ENCODE peak calls at places on chromosomes 3 and 15, in five cellular contexts. One of them, this sample, is unnamed.

GRCh38 chr3:155070932-155071387 is 9.2 kb upstream of the MME start:
- DNase-seq in SJCRH30: peak
- DNase-seq in Peyer's patch: no peak
- DNase-seq in upper lobe of right lung: no peak
- DNase-seq in A549: no peak
- DNase-seq in this sample: no peak

GRCh38 chr3:124202754-124203153 is 210.8 kb upstream of the ROPN1 start:
- DNase-seq in SJCRH30: no peak
- DNase-seq in Peyer's patch: no peak
- DNase-seq in A549: no peak
- DNase-seq in upper lobe of right lung: no peak
- DNase-seq in this sample: no peak

GRCh38 chr3:14764331-14765064 is 54.3 kb upstream of the FGD5 start:
- DNase-seq in A549: no peak
- DNase-seq in SJCRH30: no peak
- DNase-seq in upper lobe of right lung: peak
- DNase-seq in Peyer's patch: no peak
- DNase-seq in this sample: no peak

GRCh38 chr3:71771126-71771525 is 13.8 kb downstream of the PROK2 start:
- DNase-seq in Peyer's patch: no peak
- DNase-seq in upper lobe of right lung: no peak
- DNase-seq in SJCRH30: no peak
- DNase-seq in A549: no peak
- DNase-seq in this sample: no peak

GRCh38 chr15:48855501-48856440 is 22.2 kb upstream of the EID1 start:
- DNase-seq in SJCRH30: peak
- DNase-seq in A549: peak
- DNase-seq in Peyer's patch: peak
- DNase-seq in upper lobe of right lung: no peak
- DNase-seq in this sample: no peak

GRCh38 chr3:120048355-120048754 is 45.9 kb downstream of the GSK3B start:
- DNase-seq in upper lobe of right lung: no peak
- DNase-seq in SJCRH30: no peak
- DNase-seq in A549: no peak
- DNase-seq in Peyer's patch: no peak
- DNase-seq in this sample: no peak

GRCh38 chr3:65569845-65570405 is 468.8 kb downstream of the MAGI1 start:
- DNase-seq in A549: no peak
- DNase-seq in Peyer's patch: no peak
- DNase-seq in SJCRH30: no peak
- DNase-seq in upper lobe of right lung: no peak
- DNase-seq in this sample: no peak

GRCh38 chr3:191473766-191474198 is 12.8 kb downstream of the PYDC2 start:
- DNase-seq in upper lobe of right lung: no peak
- DNase-seq in SJCRH30: no peak
- DNase-seq in A549: no peak
- DNase-seq in Peyer's patch: no peak
- DNase-seq in this sample: no peak

GRCh38 chr3:185084402-185084801 is 68.5 kb downstream of the C3orf70 start:
- DNase-seq in SJCRH30: no peak
- DNase-seq in A549: no peak
- DNase-seq in upper lobe of right lung: no peak
- DNase-seq in Peyer's patch: no peak
- DNase-seq in this sample: no peak

GRCh38 chr15:40904552-40905201 is 10.4 kb downstream of the VPS18 start:
- DNase-seq in SJCRH30: no peak
- DNase-seq in Peyer's patch: no peak
- DNase-seq in upper lobe of right lung: peak
- DNase-seq in A549: no peak
- DNase-seq in this sample: no peak

GRCh38 chr15:86077070-86077469 is 2.6 kb upstream of the AGBL1 start:
- DNase-seq in upper lobe of right lung: no peak
- DNase-seq in A549: no peak
- DNase-seq in SJCRH30: no peak
- DNase-seq in Peyer's patch: no peak
- DNase-seq in this sample: no peak

GRCh38 chr3:112097378-112097777 is 11.2 kb downstream of the C3orf52 start:
- DNase-seq in upper lobe of right lung: no peak
- DNase-seq in A549: peak
- DNase-seq in SJCRH30: peak
- DNase-seq in Peyer's patch: peak
- DNase-seq in this sample: no peak

GRCh38 chr3:39177708-39178332 is 14.6 kb downstream of the XIRP1 start:
- DNase-seq in A549: peak
- DNase-seq in SJCRH30: peak
- DNase-seq in upper lobe of right lung: peak
- DNase-seq in Peyer's patch: peak
- DNase-seq in this sample: peak

GRCh38 chr15:73922186-73923151 is 3.8 kb upstream of the LOXL1 start:
- DNase-seq in Peyer's patch: no peak
- DNase-seq in SJCRH30: peak
- DNase-seq in A549: no peak
- DNase-seq in upper lobe of right lung: no peak
- DNase-seq in this sample: no peak

GRCh38 chr3:195822131-195822696 is 10.5 kb upstream of the MUC4 start:
- DNase-seq in A549: no peak
- DNase-seq in upper lobe of right lung: no peak
- DNase-seq in Peyer's patch: no peak
- DNase-seq in SJCRH30: no peak
- DNase-seq in this sample: no peak

GRCh38 chr3:184373422-184373821 is 4.6 kb downstream of the THPO start:
- DNase-seq in upper lobe of right lung: peak
- DNase-seq in Peyer's patch: no peak
- DNase-seq in SJCRH30: no peak
- DNase-seq in A549: no peak
- DNase-seq in this sample: no peak

GRCh38 chr3:131549340-131549739 is 46.6 kb upstream of the MRPL3 start:
- DNase-seq in SJCRH30: peak
- DNase-seq in A549: no peak
- DNase-seq in upper lobe of right lung: no peak
- DNase-seq in Peyer's patch: no peak
- DNase-seq in this sample: no peak

GRCh38 chr3:100590114-100590839 is 19.1 kb upstream of the ADGRG7 start:
- DNase-seq in Peyer's patch: peak
- DNase-seq in A549: peak
- DNase-seq in upper lobe of right lung: no peak
- DNase-seq in SJCRH30: peak
- DNase-seq in this sample: peak

GRCh38 chr3:194960446-194961032 is 274.9 kb downstream of the FAM43A start:
- DNase-seq in upper lobe of right lung: no peak
- DNase-seq in A549: no peak
- DNase-seq in Peyer's patch: no peak
- DNase-seq in SJCRH30: no peak
- DNase-seq in this sample: no peak

GRCh38 chr3:64405211-64405818 is 180.0 kb upstream of the PRICKLE2 start:
- DNase-seq in Peyer's patch: no peak
- DNase-seq in A549: no peak
- DNase-seq in SJCRH30: no peak
- DNase-seq in upper lobe of right lung: no peak
- DNase-seq in this sample: no peak

GRCh38 chr3:148219995-148220394 is 477.7 kb upstream of the AGTR1 start:
- DNase-seq in SJCRH30: no peak
- DNase-seq in Peyer's patch: no peak
- DNase-seq in A549: no peak
- DNase-seq in upper lobe of right lung: no peak
- DNase-seq in this sample: no peak

GRCh38 chr15:51736069-51736468 is 1.4 kb downstream of the LYSMD2 start:
- DNase-seq in A549: no peak
- DNase-seq in SJCRH30: no peak
- DNase-seq in Peyer's patch: no peak
- DNase-seq in upper lobe of right lung: no peak
- DNase-seq in this sample: no peak

GRCh38 chr3:72288955-72289707 is 504.2 kb upstream of the PROK2 start:
- DNase-seq in Peyer's patch: peak
- DNase-seq in SJCRH30: peak
- DNase-seq in upper lobe of right lung: peak
- DNase-seq in A549: no peak
- DNase-seq in this sample: no peak

GRCh38 chr15:45645026-45645980 is 10.5 kb downstream of the SQOR start:
- DNase-seq in Peyer's patch: no peak
- DNase-seq in upper lobe of right lung: no peak
- DNase-seq in A549: no peak
- DNase-seq in SJCRH30: no peak
- DNase-seq in this sample: no peak

GRCh38 chr15:25850154-25851111 is 12.7 kb downstream of the ATP10A start:
- DNase-seq in Peyer's patch: peak
- DNase-seq in upper lobe of right lung: peak
- DNase-seq in SJCRH30: peak
- DNase-seq in A549: peak
- DNase-seq in this sample: peak

GRCh38 chr3:9033867-9034266 is 70.6 kb upstream of the RAD18 start:
- DNase-seq in SJCRH30: no peak
- DNase-seq in Peyer's patch: no peak
- DNase-seq in A549: no peak
- DNase-seq in upper lobe of right lung: no peak
- DNase-seq in this sample: no peak

GRCh38 chr3:9036327-9037112 is 73.2 kb upstream of the RAD18 start:
- DNase-seq in Peyer's patch: peak
- DNase-seq in upper lobe of right lung: no peak
- DNase-seq in A549: no peak
- DNase-seq in SJCRH30: peak
- DNase-seq in this sample: no peak

GRCh38 chr3:9040996-9041395 is 77.7 kb upstream of the RAD18 start:
- DNase-seq in upper lobe of right lung: no peak
- DNase-seq in Peyer's patch: no peak
- DNase-seq in A549: no peak
- DNase-seq in SJCRH30: no peak
- DNase-seq in this sample: no peak

GRCh38 chr3:9035473-9035872 is 72.2 kb upstream of the RAD18 start:
- DNase-seq in Peyer's patch: no peak
- DNase-seq in A549: no peak
- DNase-seq in SJCRH30: no peak
- DNase-seq in upper lobe of right lung: no peak
- DNase-seq in this sample: no peak

DNA sequence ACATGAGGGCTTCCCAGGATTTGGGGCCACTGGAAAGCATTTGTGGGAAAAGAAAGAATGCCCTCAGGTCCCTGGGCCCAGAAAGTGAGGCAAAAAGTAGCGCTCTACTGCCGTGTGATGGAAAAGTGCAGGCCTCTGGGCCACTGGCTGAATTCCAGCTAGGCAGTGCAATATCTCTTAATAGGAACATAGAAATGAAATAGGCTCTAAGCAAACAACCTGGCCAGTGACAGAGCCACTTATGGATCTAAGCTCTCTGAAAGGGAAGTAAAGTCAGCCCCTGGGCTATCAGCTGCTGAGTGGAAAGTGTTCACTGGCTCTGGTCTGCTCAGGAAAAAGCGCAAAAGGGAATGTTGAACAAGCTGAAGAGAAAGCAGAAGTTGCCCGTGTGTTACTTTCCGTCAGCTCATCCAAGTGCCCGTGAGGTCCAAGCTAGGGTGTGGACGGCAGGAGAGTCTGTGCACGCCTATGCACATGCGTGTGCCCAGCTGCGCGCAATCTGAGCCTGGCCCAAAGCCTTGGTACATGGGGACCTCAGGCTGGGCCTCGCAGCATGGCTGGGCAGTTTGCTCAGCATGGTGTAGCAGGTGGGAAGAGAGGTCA is 73.9 kb upstream of the RAD18 start:
- DNase-seq in Peyer's patch: peak
- DNase-seq in SJCRH30: no peak
- DNase-seq in A549: no peak
- DNase-seq in upper lobe of right lung: no peak
- DNase-seq in this sample: no peak
- H3K27ac ChIP-seq in Peyer's patch: no peak
- H3K27ac ChIP-seq in SJCRH30: no peak
- H3K27ac ChIP-seq in A549: no peak
- H3K27ac ChIP-seq in upper lobe of right lung: no peak
- H3K27ac ChIP-seq in this sample: no peak

DNA sequence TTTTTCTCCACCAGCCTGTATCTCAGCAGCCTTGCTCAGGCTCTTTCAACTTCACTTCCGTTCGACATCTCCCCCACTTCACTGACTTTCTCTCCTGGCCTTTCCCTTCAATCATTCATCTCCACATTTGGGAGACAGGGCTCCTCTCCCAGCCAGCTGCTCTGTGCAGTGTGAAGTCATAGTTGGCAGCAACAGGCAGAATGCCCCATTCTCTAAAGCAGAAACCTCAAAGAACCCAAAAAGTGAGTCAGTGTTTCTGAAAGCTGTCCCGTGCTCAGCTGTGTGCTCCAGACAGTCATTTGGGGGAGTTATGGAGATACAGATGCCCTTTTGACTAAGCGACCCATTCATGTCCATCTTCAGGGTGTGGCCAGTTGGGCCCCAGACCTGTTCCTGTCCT is 54.3 kb downstream of the NTRK3 start:
- DNase-seq in SJCRH30: peak
- DNase-seq in Peyer's patch: no peak
- DNase-seq in upper lobe of right lung: no peak
- DNase-seq in A549: no peak
- DNase-seq in this sample: no peak
- H3K4me3 ChIP-seq in SJCRH30: no peak
- H3K4me3 ChIP-seq in Peyer's patch: no peak
- H3K4me3 ChIP-seq in upper lobe of right lung: no peak
- H3K4me3 ChIP-seq in A549: no peak
- H3K4me3 ChIP-seq in this sample: no peak

GRCh38 chr3:169390310-169390731 is 273.2 kb downstream of the MECOM start:
- DNase-seq in SJCRH30: peak
- DNase-seq in upper lobe of right lung: no peak
- DNase-seq in A549: no peak
- DNase-seq in Peyer's patch: peak
- DNase-seq in this sample: no peak

GRCh38 chr3:169390741-169391300 is 272.7 kb downstream of the MECOM start:
- DNase-seq in A549: no peak
- DNase-seq in Peyer's patch: no peak
- DNase-seq in SJCRH30: peak
- DNase-seq in upper lobe of right lung: no peak
- DNase-seq in this sample: no peak

GRCh38 chr3:169387751-169388696 is 275.5 kb downstream of the MECOM start:
- DNase-seq in A549: no peak
- DNase-seq in Peyer's patch: peak
- DNase-seq in upper lobe of right lung: no peak
- DNase-seq in SJCRH30: no peak
- DNase-seq in this sample: no peak

GRCh38 chr3:169389925-169390253 is 273.6 kb downstream of the MECOM start:
- DNase-seq in A549: no peak
- DNase-seq in upper lobe of right lung: no peak
- DNase-seq in SJCRH30: no peak
- DNase-seq in Peyer's patch: no peak
- DNase-seq in this sample: no peak

GRCh38 chr3:169389211-169389924 is 274.1 kb downstream of the MECOM start:
- DNase-seq in upper lobe of right lung: no peak
- DNase-seq in A549: no peak
- DNase-seq in SJCRH30: no peak
- DNase-seq in Peyer's patch: no peak
- DNase-seq in this sample: no peak
- H3K27ac ChIP-seq in upper lobe of right lung: peak
- H3K27ac ChIP-seq in A549: no peak
- H3K27ac ChIP-seq in SJCRH30: no peak
- H3K27ac ChIP-seq in Peyer's patch: peak
- H3K27ac ChIP-seq in this sample: no peak

DNA sequence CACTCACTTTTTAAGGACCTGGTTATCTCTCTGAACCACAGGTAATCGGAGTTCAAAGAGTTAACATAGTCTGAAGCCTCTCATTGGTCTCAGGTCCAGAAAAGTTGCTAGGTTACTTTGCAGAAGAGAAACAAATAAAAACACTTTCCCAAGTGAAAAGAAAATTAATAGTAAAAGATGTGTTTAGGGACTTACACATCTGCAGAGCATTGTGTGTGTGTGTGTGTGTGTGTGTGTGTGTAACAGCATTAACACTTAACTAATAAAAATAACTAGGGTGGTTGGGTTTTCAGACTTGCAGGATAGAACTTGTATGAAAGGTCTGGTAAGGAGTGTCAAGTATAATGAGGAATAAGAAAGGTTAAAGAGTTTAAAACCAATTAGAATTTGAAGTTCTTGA is 976 bp downstream of the MASP1 start:
- DNase-seq in SJCRH30: no peak
- DNase-seq in upper lobe of right lung: no peak
- DNase-seq in Peyer's patch: no peak
- DNase-seq in A549: no peak
- DNase-seq in this sample: no peak
- H3K4me3 ChIP-seq in SJCRH30: no peak
- H3K4me3 ChIP-seq in upper lobe of right lung: peak
- H3K4me3 ChIP-seq in Peyer's patch: no peak
- H3K4me3 ChIP-seq in A549: no peak
- H3K4me3 ChIP-seq in this sample: no peak